ENCODE peak calls at places on chromosomes 13 and 19, in nine cellular contexts. T, U, X, R, L, S, V, K and M are unnamed samples. For H3K36me3, the result is how much of the 10 kb centered on the place peaks cover.

GRCh38 chr19:48493718-48494515 is 17.7 kb downstream of the LMTK3 start:
- DNase-seq in T (no peak), U (peak), X (no peak), R (no peak), L (no peak), S (no peak), V (no peak), K (no peak), M (no peak)

GRCh38 chr13:108326318-108326717 is 56.8 kb downstream of the TNFSF13B start:
- DNase-seq in T (peak), U (peak), X (no peak), R (no peak), L (no peak), S (no peak), V (no peak), K (no peak), M (peak)

GRCh38 chr13:39418424-39418823 is 184.6 kb downstream of the LHFPL6 start:
- DNase-seq in T (no peak), U (no peak), X (no peak), R (no peak), L (no peak), S (no peak), V (no peak), K (no peak), M (no peak)

GRCh38 chr13:43744630-43745029 is 42.1 kb downstream of the ENOX1 start:
- DNase-seq in T (no peak), U (peak), X (no peak), R (no peak), L (no peak), S (no peak), V (no peak), K (no peak), M (no peak)

GRCh38 chr19:9323557-9323918 is 441 bp upstream of the ZNF559 start:
- DNase-seq in T (peak), U (peak), X (no peak), R (no peak), L (peak), S (peak), V (peak), K (peak), M (no peak)

GRCh38 chr19:38675611-38676010 is 28.2 kb downstream of the ACTN4 start:
- DNase-seq in T (no peak), U (no peak), X (no peak), R (no peak), L (no peak), S (no peak), V (no peak), K (no peak), M (no peak)

GRCh38 chr13:23618341-23618740 is 48.1 kb downstream of the TNFRSF19 start:
- DNase-seq in T (no peak), U (peak), X (no peak), R (no peak), L (no peak), S (no peak), V (no peak), K (no peak), M (no peak)

GRCh38 chr19:13962738-13963602 is 10.7 kb downstream of the DCAF15 start:
- DNase-seq in T (no peak), U (peak), X (no peak), R (no peak), L (no peak), S (no peak), V (no peak), K (no peak), M (peak)

GRCh38 chr13:75458696-75459422 is 23.1 kb downstream of the TBC1D4 start:
- DNase-seq in T (peak), U (peak), X (no peak), R (no peak), L (peak), S (peak), V (no peak), K (peak), M (no peak)

GRCh38 chr13:99041337-99041736 is 63.5 kb upstream of the DOCK9 start:
- DNase-seq in T (no peak), U (no peak), X (no peak), R (peak), L (no peak), S (no peak), V (no peak), K (no peak), M (no peak)

GRCh38 chr19:17458970-17459369 is 1.8 kb downstream of the NXNL1 start:
- DNase-seq in T (no peak), U (no peak), X (no peak), R (no peak), L (no peak), S (no peak), V (no peak), K (no peak), M (no peak)

GRCh38 chr13:19860884-19861655 is 2.4 kb downstream of the ZMYM5 start:
- DNase-seq in T (no peak), U (no peak), X (no peak), R (no peak), L (no peak), S (no peak), V (peak), K (no peak), M (no peak)

GRCh38 chr13:19171563-19171962 is 10.1 kb downstream of the TUBA3C start:
- DNase-seq in T (no peak), U (no peak), X (no peak), R (no peak), L (no peak), S (no peak), V (no peak), K (no peak), M (no peak)

GRCh38 chr13:81025091-81025490 is 684.2 kb upstream of the SPRY2 start:
- DNase-seq in T (no peak), U (no peak), X (no peak), R (no peak), L (no peak), S (no peak), V (no peak), K (no peak), M (no peak)

GRCh38 chr19:56603829-56604228 is 8.7 kb downstream of the ZNF71 start:
- DNase-seq in T (no peak), U (no peak), X (no peak), R (no peak), L (no peak), S (no peak), V (no peak), K (no peak), M (no peak)

GRCh38 chr19:18223860-18224524 is 2.2 kb downstream of the PDE4C start:
- DNase-seq in T (no peak), U (peak), X (no peak), R (no peak), L (no peak), S (peak), V (peak), K (peak), M (peak)

GRCh38 chr13:109058071-109058470 is 428.7 kb downstream of the MYO16 start:
- DNase-seq in T (no peak), U (no peak), X (no peak), R (no peak), L (no peak), S (no peak), V (no peak), K (no peak), M (no peak)

GRCh38 chr13:80040219-80040976 is 300.5 kb downstream of the SPRY2 start:
- DNase-seq in T (no peak), U (no peak), X (no peak), R (no peak), L (no peak), S (no peak), V (peak), K (no peak), M (no peak)

GRCh38 chr13:76795701-76796695 is 90.2 kb downstream of the KCTD12 start:
- DNase-seq in T (no peak), U (no peak), X (no peak), R (no peak), L (no peak), S (no peak), V (no peak), K (no peak), M (no peak)

GRCh38 chr19:6532244-6532999 is 1.6 kb downstream of the TNFSF9 start:
- DNase-seq in T (no peak), U (no peak), X (no peak), R (no peak), L (no peak), S (no peak), V (no peak), K (no peak), M (no peak)

GRCh38 chr19:13118424-13119193 is 545 bp downstream of the NACC1 start:
- DNase-seq in T (no peak), U (peak), X (no peak), R (no peak), L (peak), S (peak), V (no peak), K (no peak), M (peak)

GRCh38 chr19:5913739-5914357 is at the start of gene CAPS:
- DNase-seq in T (no peak), U (no peak), X (no peak), R (no peak), L (peak), S (no peak), V (no peak), K (peak), M (peak)

GRCh38 chr19:29533578-29534544 is 8.1 kb downstream of the VSTM2B start:
- DNase-seq in T (no peak), U (no peak), X (peak), R (no peak), L (no peak), S (no peak), V (no peak), K (no peak), M (peak)

GRCh38 chr19:18499055-18499775 is 22.7 kb downstream of the ELL start:
- DNase-seq in T (no peak), U (no peak), X (no peak), R (no peak), L (no peak), S (no peak), V (no peak), K (no peak), M (no peak)

GRCh38 chr13:93758575-93758974 is 532.0 kb downstream of the GPC6 start:
- DNase-seq in T (no peak), U (no peak), X (no peak), R (no peak), L (no peak), S (no peak), V (no peak), K (no peak), M (no peak)

GRCh38 chr13:45216193-45216592 is 15.3 kb upstream of the KCTD4 start:
- DNase-seq in T (no peak), U (no peak), X (no peak), R (no peak), L (no peak), S (no peak), V (no peak), K (no peak), M (no peak)

GRCh38 chr13:63190219-63190618 is 1774.6 kb upstream of the PCDH20 start:
- DNase-seq in T (no peak), U (no peak), X (no peak), R (no peak), L (no peak), S (peak), V (no peak), K (no peak), M (no peak)

GRCh38 chr13:25874907-25875306 is 176.9 kb downstream of the SHISA2 start:
- DNase-seq in T (no peak), U (no peak), X (no peak), R (no peak), L (no peak), S (no peak), V (no peak), K (peak), M (no peak)

GRCh38 chr19:51002542-51003311 is 1.3 kb upstream of the KLK8 start:
- DNase-seq in T (no peak), U (peak), X (no peak), R (no peak), L (no peak), S (peak), V (peak), K (no peak), M (no peak)

GRCh38 chr13:103471896-103472295 is 405.7 kb upstream of the SLC10A2 start:
- DNase-seq in T (no peak), U (peak), X (no peak), R (no peak), L (no peak), S (no peak), V (no peak), K (no peak), M (no peak)

DNA sequence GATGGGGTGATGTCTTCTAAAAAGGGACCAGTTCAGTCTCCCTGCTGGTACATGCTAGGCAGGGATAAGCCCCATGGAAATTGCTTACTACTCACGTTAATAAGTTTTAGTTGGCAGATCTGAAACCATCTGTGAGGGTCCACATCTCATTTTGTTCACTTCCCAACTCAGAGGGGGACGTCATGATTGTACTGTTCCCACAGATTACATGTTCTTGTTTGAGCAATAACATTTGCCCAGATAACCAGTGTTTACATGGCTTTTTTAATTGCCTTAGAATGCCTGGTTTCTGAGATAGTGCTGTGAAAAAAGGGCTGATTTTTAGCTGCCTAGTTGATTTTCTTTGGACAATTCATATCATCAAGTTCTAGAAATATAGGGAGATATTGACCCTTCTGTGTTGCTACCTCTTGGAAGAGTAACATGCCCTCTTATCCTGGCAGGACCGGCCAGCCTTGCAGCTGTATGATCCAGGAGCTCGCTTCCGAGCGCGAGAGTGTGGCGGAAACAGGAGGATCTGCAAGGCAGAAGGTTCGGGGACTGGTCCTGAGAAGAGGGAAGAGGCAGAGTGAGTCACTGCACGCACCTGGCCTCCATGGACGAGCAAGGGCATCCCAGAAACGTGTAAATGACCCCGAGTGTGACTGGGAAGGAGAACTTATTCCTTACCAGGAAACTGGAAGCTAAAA is 9.8 kb upstream of the CHAMP1 start:
- DNase-seq in T (no peak), U (no peak), X (no peak), R (no peak), L (no peak), S (no peak), V (no peak), K (no peak), M (no peak)
- H3K36me3 ChIP-seq in T (under half), U (under half), X (half or more), R (under half), L (under half), S (under half), V (under half), K (under half), M (under half)

GRCh38 chr19:1422360-1422759 is 15.0 kb downstream of the DAZAP1 start:
- DNase-seq in T (no peak), U (no peak), X (no peak), R (no peak), L (no peak), S (no peak), V (no peak), K (no peak), M (no peak)
- TF ChIP-seq POLR2AphosphoS5 in T (no peak), U (no peak), X (no peak), R (no peak), L (peak), S (no peak), V (no peak), K (no peak), M (no peak)

DNA sequence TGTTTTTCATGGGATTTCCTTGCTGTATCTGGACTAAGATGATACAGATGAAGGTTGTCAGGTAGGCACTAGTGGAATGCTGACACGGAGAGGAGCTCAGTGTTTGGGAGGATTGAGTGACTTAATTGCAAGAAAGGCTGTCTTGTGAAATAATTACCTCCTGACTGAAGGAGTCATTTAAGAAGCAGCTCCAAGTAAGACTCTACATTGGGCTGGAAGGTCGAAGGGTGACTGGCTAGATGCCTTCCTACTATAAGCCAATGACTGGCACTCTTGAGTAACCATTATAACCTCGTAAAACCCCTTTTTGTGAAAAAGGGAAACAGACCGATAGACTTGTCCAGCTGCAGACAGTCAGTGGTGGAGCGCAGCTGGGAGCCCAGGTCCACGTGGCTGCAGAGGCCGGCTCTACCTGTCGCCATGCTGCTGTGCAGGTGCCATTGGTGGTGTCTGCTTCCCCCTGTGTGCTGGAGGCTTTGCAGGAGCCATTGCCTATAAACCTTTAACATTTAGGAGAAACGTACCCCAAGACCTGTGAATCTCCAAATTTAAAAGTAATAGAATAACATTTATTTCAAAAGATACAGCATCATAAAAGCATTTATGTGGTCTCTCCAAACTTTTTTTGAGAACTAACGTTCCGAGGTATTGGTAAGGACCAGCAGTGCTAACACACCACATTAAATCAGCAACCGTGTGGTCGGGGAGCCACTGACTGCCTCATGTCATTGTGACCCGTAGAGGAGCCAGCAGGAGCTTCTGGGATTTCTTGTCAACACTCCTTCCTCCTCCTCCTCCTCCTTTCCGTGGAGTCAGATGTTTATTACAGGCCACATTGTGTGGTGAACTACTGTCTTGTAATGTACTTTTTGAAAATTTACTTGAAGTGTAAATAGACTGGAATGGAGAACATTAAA is 80.4 kb upstream of the TEX29 start:
- DNase-seq in T (no peak), U (no peak), X (no peak), R (no peak), L (no peak), S (no peak), V (no peak), K (no peak), M (no peak)
- H3K36me3 ChIP-seq in T (under half), U (under half), X (under half), R (under half), L (under half), S (under half), V (under half), K (under half), M (under half)

DNA sequence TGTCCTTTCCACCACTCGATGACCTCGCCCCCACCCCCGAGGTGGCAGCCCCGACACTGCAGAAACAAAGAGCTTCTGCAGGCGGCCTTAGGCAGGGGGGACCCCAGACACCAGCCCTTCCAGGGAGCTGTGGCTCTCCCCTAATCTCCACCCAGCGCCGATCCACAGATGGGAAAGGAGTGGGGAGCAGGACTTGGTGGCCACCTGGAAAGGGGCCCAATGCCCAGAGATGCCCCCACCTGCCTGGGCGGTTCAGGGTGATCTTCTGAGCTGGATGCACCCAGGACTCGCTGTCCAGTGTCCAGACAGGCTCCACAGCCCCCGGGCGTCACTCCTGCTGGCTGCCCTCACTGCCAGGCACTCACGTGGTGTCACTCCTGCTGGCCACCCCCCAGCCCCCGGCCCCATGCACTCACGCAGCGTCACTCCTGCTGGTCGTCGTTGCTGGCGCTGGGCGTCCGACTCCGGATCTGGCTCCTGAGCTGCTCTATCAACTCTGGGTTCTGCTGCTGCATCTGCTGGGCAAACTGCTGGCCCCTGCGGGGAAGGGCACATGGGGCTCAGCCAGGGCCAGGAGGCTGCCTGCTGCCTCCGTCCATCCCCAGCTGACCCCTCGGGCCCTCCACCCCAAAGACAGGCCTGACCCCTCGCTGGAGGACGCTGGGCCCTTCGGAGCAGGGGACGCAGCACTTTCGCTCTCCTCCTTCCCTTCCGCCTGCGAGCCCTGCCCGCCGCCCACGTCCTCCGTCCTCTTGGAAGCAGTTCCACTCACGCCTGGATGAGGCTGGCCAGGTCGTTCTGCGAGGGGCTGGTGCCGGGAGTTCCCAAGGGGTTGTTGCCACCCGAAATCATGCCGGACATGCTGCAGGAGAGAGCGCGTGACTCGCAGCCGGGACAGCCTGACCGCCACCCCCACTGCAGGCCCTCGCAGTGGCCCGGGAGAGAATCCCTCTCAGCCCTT is 17.4 kb upstream of the SLC39A3 start:
- DNase-seq in T (no peak), U (no peak), X (no peak), R (no peak), L (no peak), S (no peak), V (no peak), K (no peak), M (peak)
- TF ChIP-seq POLR2AphosphoS5 in T (no peak), U (no peak), X (no peak), R (no peak), L (no peak), S (no peak), V (no peak), K (no peak), M (no peak)

GRCh38 chr19:47381121-47381520 is 32.0 kb downstream of the DHX34 start:
- DNase-seq in T (no peak), U (no peak), X (no peak), R (no peak), L (no peak), S (no peak), V (no peak), K (no peak), M (no peak)
- H3K36me3 ChIP-seq in T (under half), U (under half), X (half or more), R (half or more), L (under half), S (under half), V (under half), K (under half), M (under half)

GRCh38 chr19:16303755-16304154 is 20.9 kb upstream of the KLF2 start:
- DNase-seq in T (no peak), U (no peak), X (no peak), R (no peak), L (no peak), S (no peak), V (no peak), K (no peak), M (no peak)

GRCh38 chr19:16306728-16307402 is 17.8 kb upstream of the KLF2 start:
- DNase-seq in T (no peak), U (peak), X (no peak), R (no peak), L (no peak), S (no peak), V (no peak), K (no peak), M (no peak)

GRCh38 chr19:16309653-16310052 is 15.0 kb upstream of the KLF2 start:
- DNase-seq in T (no peak), U (no peak), X (no peak), R (no peak), L (no peak), S (no peak), V (no peak), K (no peak), M (no peak)

GRCh38 chr19:16301999-16302694 is 22.5 kb upstream of the KLF2 start:
- DNase-seq in T (no peak), U (no peak), X (no peak), R (no peak), L (no peak), S (no peak), V (peak), K (no peak), M (no peak)

DNA sequence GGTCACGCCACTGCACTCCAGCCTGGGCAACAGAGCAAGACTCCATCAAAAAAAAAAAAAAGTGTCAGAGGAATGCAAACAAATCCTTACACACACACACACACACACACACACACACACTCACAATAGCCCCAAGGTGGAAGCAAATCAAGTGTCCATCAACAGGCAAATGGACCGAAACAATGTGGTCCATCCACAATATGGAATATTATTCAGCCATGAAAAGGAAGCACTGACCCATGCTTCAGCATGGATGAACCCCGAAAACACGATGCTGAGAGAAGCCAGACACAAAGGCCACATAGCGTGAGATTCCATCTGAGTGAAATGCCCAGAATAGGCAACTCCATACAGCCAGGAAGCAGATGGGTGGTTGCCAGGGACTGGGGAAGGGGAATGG is 16.5 kb upstream of the KLF2 start:
- DNase-seq in T (no peak), U (no peak), X (no peak), R (no peak), L (no peak), S (no peak), V (no peak), K (no peak), M (no peak)
- TF ChIP-seq POLR2AphosphoS5 in T (no peak), U (no peak), X (no peak), R (no peak), L (no peak), S (no peak), V (no peak), K (no peak), M (no peak)